ENCODE peak calls at places on chromosomes 2 and 18, in ten cellular contexts. F, O, W, S, X, D, E, K, R and Q are unnamed samples.

GRCh38 chr2:237665713-237666143 is 38.3 kb downstream of the LRRFIP1 start:
- DNase-seq in F (no peak), O (peak; percentile 48), W (no peak), S (peak; percentile 61), X (no peak), D (no peak), E (peak; percentile 63), K (no peak), R (no peak), Q (no peak)

GRCh38 chr2:34652636-34653035 is 1053.5 kb upstream of the FAM98A start:
- DNase-seq in F (no peak), O (no peak), W (peak; percentile 14), S (no peak), X (no peak), D (no peak), E (no peak), K (no peak), R (peak; percentile 23), Q (no peak)

GRCh38 chr2:567865-568638 is 109.2 kb downstream of the TMEM18 start:
- DNase-seq in F (no peak), O (no peak), W (peak; percentile 91), S (peak; percentile 20), X (no peak), D (no peak), E (no peak), K (no peak), R (peak; percentile 31), Q (peak; percentile 28)

GRCh38 chr2:61534926-61535325 is 3.2 kb downstream of the XPO1 start:
- DNase-seq in F (no peak), O (no peak), W (no peak), S (no peak), X (no peak), D (no peak), E (no peak), K (no peak), R (no peak), Q (no peak)

GRCh38 chr2:215960825-215961224 is 52.5 kb downstream of the MREG start:
- DNase-seq in F (no peak), O (no peak), W (no peak), S (no peak), X (no peak), D (no peak), E (peak; percentile 49), K (no peak), R (no peak), Q (no peak)

GRCh38 chr2:147331790-147332419 is 512.9 kb upstream of the ACVR2A start:
- DNase-seq in F (no peak), O (peak; percentile 45), W (peak; percentile 10), S (peak; percentile 59), X (peak; percentile 47), D (no peak), E (peak; percentile 68), K (no peak), R (peak; percentile 53), Q (no peak)

GRCh38 chr2:215379948-215380347 is 55.9 kb downstream of the FN1 start:
- DNase-seq in F (no peak), O (no peak), W (no peak), S (no peak), X (no peak), D (no peak), E (no peak), K (no peak), R (no peak), Q (no peak)

GRCh38 chr18:56186319-56186718 is 452.1 kb downstream of the TXNL1 start:
- DNase-seq in F (no peak), O (no peak), W (no peak), S (no peak), X (no peak), D (no peak), E (no peak), K (no peak), R (no peak), Q (no peak)

GRCh38 chr2:102618452-102619413 is 620 bp upstream of the SLC9A2 start:
- DNase-seq in F (peak; percentile 29), O (peak; percentile 30), W (no peak), S (peak; percentile 57), X (no peak), D (peak; percentile 5), E (no peak), K (no peak), R (no peak), Q (no peak)

GRCh38 chr18:35132284-35132910 is 91.2 kb downstream of the MAPRE2 start:
- DNase-seq in F (no peak), O (no peak), W (peak; percentile 26), S (no peak), X (no peak), D (no peak), E (no peak), K (no peak), R (no peak), Q (no peak)

GRCh38 chr2:176516051-176516601 is 246.9 kb downstream of the MTX2 start:
- DNase-seq in F (no peak), O (no peak), W (no peak), S (no peak), X (no peak), D (no peak), E (no peak), K (no peak), R (no peak), Q (no peak)

GRCh38 chr18:54856105-54856504 is 27.8 kb downstream of the RAB27B start:
- DNase-seq in F (no peak), O (no peak), W (no peak), S (no peak), X (no peak), D (no peak), E (no peak), K (no peak), R (no peak), Q (no peak)

GRCh38 chr18:10259934-10260333 is 194.5 kb upstream of the APCDD1 start:
- DNase-seq in F (no peak), O (no peak), W (no peak), S (peak; percentile 31), X (no peak), D (no peak), E (peak; percentile 64), K (peak; percentile 57), R (no peak), Q (no peak)

GRCh38 chr2:214810670-214811069 is 1.2 kb upstream of the BARD1 start:
- DNase-seq in F (peak; percentile 13), O (no peak), W (no peak), S (peak; percentile 66), X (no peak), D (no peak), E (peak; percentile 22), K (no peak), R (no peak), Q (peak; percentile 15)

GRCh38 chr18:24544141-24544498 is 83.7 kb downstream of the HRH4 start:
- DNase-seq in F (no peak), O (no peak), W (peak; percentile 27), S (peak; percentile 82), X (no peak), D (no peak), E (peak; percentile 75), K (no peak), R (peak; percentile 51), Q (no peak)

GRCh38 chr18:37282386-37283037 is 283.1 kb downstream of the CELF4 start:
- DNase-seq in F (no peak), O (peak; percentile 36), W (no peak), S (peak; percentile 12), X (no peak), D (no peak), E (peak; percentile 57), K (no peak), R (peak; percentile 4), Q (no peak)

GRCh38 chr2:229201522-229201921 is 69.6 kb downstream of the PID1 start:
- DNase-seq in F (no peak), O (no peak), W (peak; percentile 19), S (no peak), X (no peak), D (no peak), E (no peak), K (no peak), R (no peak), Q (no peak)

GRCh38 chr2:82316573-82317371 is 2012.2 kb upstream of the LRRTM1 start:
- DNase-seq in F (no peak), O (no peak), W (no peak), S (peak; percentile 32), X (no peak), D (no peak), E (no peak), K (peak; percentile 81), R (peak; percentile 1), Q (no peak)

GRCh38 chr18:69898241-69898861 is 49.3 kb downstream of the CD226 start:
- DNase-seq in F (no peak), O (no peak), W (no peak), S (no peak), X (no peak), D (no peak), E (no peak), K (no peak), R (no peak), Q (no peak)

GRCh38 chr2:200624660-200625059 is 38.8 kb downstream of the AOX1 start:
- DNase-seq in F (no peak), O (no peak), W (peak; percentile 41), S (no peak), X (no peak), D (no peak), E (no peak), K (no peak), R (peak; percentile 85), Q (no peak)

GRCh38 chr2:66446178-66446860 is 11.4 kb downstream of the MEIS1 start:
- DNase-seq in F (peak; percentile 53), O (peak; percentile 50), W (no peak), S (no peak), X (no peak), D (no peak), E (no peak), K (no peak), R (peak; percentile 34), Q (peak; percentile 44)

GRCh38 chr18:70420151-70420898 is 131.5 kb downstream of the SOCS6 start:
- DNase-seq in F (no peak), O (no peak), W (peak; percentile 63), S (no peak), X (no peak), D (no peak), E (no peak), K (no peak), R (peak; percentile 89), Q (no peak)

GRCh38 chr2:241777686-241778627 is 1.3 kb downstream of the GAL3ST2 start:
- DNase-seq in F (no peak), O (peak; percentile 15), W (no peak), S (no peak), X (no peak), D (no peak), E (no peak), K (no peak), R (no peak), Q (no peak)

GRCh38 chr2:1823187-1824169 is 79.2 kb upstream of the PXDN start:
- DNase-seq in F (peak; percentile 34), O (peak; percentile 65), W (no peak), S (peak; percentile 69), X (no peak), D (no peak), E (peak; percentile 34), K (no peak), R (no peak), Q (no peak)

GRCh38 chr2:218021536-218022071 is 18.8 kb upstream of the TNS1 start:
- DNase-seq in F (no peak), O (peak; percentile 10), W (no peak), S (no peak), X (no peak), D (no peak), E (no peak), K (no peak), R (no peak), Q (peak; percentile 69)

GRCh38 chr18:48719988-48720654 is 181.3 kb downstream of the CTIF start:
- DNase-seq in F (no peak), O (no peak), W (peak; percentile 81), S (no peak), X (no peak), D (no peak), E (no peak), K (no peak), R (no peak), Q (no peak)

GRCh38 chr2:65153515-65153914 is 23.6 kb upstream of the RAB1A start:
- DNase-seq in F (no peak), O (no peak), W (no peak), S (no peak), X (no peak), D (no peak), E (no peak), K (no peak), R (no peak), Q (no peak)

GRCh38 chr2:202019689-202020450 is 13.8 kb upstream of the FZD7 start:
- DNase-seq in F (peak; percentile 33), O (no peak), W (no peak), S (no peak), X (no peak), D (no peak), E (no peak), K (no peak), R (no peak), Q (peak; percentile 45)